ENCODE peak calls at places on chromosomes 6 and 20, in five cellular contexts. I is lung, J is AG04449, P is HL-60, D is foreskin fibroblast. S is an unnamed sample.

GRCh38 chr6:43125555-43125954 is 45.5 kb upstream of the SRF start:
- DNase-seq in J (no peak), P (no peak), D (peak), I (no peak), S (peak)

GRCh38 chr20:42556575-42556974 is 633.1 kb downstream of the PTPRT start:
- DNase-seq in I (no peak), J (no peak), P (no peak), D (no peak), S (no peak)

GRCh38 chr6:77463308-77463880 is at the start of gene HTR1B:
- DNase-seq in D (peak), J (no peak), I (no peak), P (peak), S (no peak)

GRCh38 chr6:130029163-130029562 is 10.8 kb downstream of the L3MBTL3 start:
- DNase-seq in I (no peak), P (no peak), D (no peak), J (no peak), S (no peak)

GRCh38 chr20:37901280-37901666 is 1.7 kb upstream of the VSTM2L start:
- DNase-seq in D (no peak), P (no peak), I (no peak), J (no peak), S (no peak)

GRCh38 chr20:60212695-60213094 is 254.5 kb downstream of the CDH26 start:
- DNase-seq in D (no peak), P (no peak), I (no peak), J (no peak), S (no peak)

GRCh38 chr6:24699521-24700359 is 19.2 kb downstream of the C6orf62 start:
- DNase-seq in I (no peak), D (no peak), J (no peak), P (no peak), S (no peak)

GRCh38 chr6:126661646-126662045 is 321.7 kb downstream of the CENPW start:
- DNase-seq in D (peak), I (no peak), P (no peak), J (peak), S (peak)

GRCh38 chr6:138293428-138293827 is 75.1 kb upstream of the PBOV1 start:
- DNase-seq in J (no peak), D (no peak), I (no peak), P (no peak), S (no peak)

GRCh38 chr6:45069091-45069490 is 259.0 kb upstream of the RUNX2 start:
- DNase-seq in P (no peak), I (no peak), J (no peak), D (no peak), S (no peak)

GRCh38 chr6:169020821-169021220 is 232.8 kb downstream of the THBS2 start:
- DNase-seq in D (no peak), I (no peak), P (no peak), J (no peak), S (no peak)

GRCh38 chr6:121485359-121485809 is 49.9 kb downstream of the GJA1 start:
- DNase-seq in J (no peak), D (no peak), I (no peak), P (no peak), S (no peak)

GRCh38 chr6:83341765-83342164 is 89.1 kb downstream of the ME1 start:
- DNase-seq in J (no peak), D (no peak), P (no peak), I (no peak), S (no peak)

GRCh38 chr6:150924808-150925654 is 59.5 kb downstream of the MTHFD1L start:
- DNase-seq in P (no peak), I (no peak), J (no peak), D (peak), S (no peak)

GRCh38 chr6:117007659-117008058 is 130.6 kb downstream of the RFX6 start:
- DNase-seq in J (no peak), D (no peak), I (no peak), P (no peak), S (no peak)

GRCh38 chr6:142763205-142763604 is 181.8 kb downstream of the HIVEP2 start:
- DNase-seq in J (peak), I (no peak), P (no peak), D (peak), S (no peak)

GRCh38 chr6:18792832-18793231 is 405.7 kb downstream of the RNF144B start:
- DNase-seq in J (no peak), P (no peak), I (no peak), D (no peak), S (no peak)

GRCh38 chr20:13865156-13865555 is 80.3 kb downstream of the NDUFAF5 start:
- DNase-seq in J (no peak), P (no peak), I (no peak), D (no peak), S (no peak)

GRCh38 chr6:46989384-46989783 is 52.7 kb downstream of the ADGRF1 start:
- DNase-seq in J (no peak), D (no peak), I (no peak), P (no peak), S (no peak)

GRCh38 chr6:14283600-14284235 is 166.1 kb downstream of the CD83 start:
- DNase-seq in P (no peak), I (no peak), D (no peak), J (no peak), S (no peak)
- TF ChIP-seq CTCF in P (no peak), I (no peak), D (no peak), J (no peak), S (no peak)

DNA sequence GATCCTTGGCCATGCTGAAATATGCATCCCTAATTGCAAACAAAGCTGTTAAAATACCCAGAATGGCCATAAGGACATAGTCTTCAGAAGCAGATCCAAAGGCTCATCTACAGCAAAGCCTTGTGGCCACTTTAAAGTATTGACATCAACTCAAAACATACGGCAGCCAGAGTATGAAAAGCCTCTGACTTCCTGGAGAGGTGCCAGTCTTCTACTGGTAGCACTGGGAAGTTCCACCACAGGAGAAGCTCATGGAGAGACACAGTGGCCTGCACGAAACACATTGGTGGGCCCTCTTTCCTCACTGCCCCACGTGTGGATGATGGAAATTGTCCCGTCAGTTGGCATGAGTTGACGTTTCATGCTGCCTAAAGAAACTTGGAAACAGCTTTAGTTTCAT is 202.6 kb upstream of the HEY2 start:
- DNase-seq in D (no peak), I (no peak), P (no peak), J (no peak), S (no peak)
- H3K4me3 ChIP-seq in D (no peak), I (no peak), P (no peak), J (no peak), S (no peak)

GRCh38 chr6:35668708-35669440 is 19.8 kb downstream of the FKBP5 start:
- DNase-seq in D (no peak), J (no peak), P (no peak), I (no peak), S (no peak)

GRCh38 chr6:35665573-35665972 is 23.1 kb downstream of the FKBP5 start:
- DNase-seq in J (no peak), D (no peak), I (no peak), P (no peak), S (no peak)

GRCh38 chr6:35668096-35668495 is 20.6 kb downstream of the FKBP5 start:
- DNase-seq in I (no peak), D (no peak), J (no peak), P (no peak), S (no peak)

GRCh38 chr6:35673755-35674154 is 15.0 kb downstream of the FKBP5 start:
- DNase-seq in P (peak), I (no peak), J (no peak), D (no peak), S (no peak)

DNA sequence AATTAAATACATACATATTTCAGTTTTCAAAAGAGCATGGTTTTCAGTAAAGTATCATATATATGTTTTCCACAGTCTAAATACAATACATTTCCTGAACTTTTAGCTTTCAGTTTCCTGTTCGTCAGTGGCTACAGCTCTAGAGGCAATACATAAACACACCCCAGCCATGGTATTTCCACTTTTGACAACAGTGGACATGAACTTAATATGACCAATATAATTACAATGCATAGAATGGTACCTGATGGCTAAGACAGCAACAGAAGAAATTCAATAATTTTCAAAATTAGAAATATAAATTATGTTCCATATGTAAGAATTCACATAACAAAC is 19.3 kb downstream of the FKBP5 start:
- DNase-seq in P (no peak), J (no peak), I (no peak), D (no peak), S (no peak)
- TF ChIP-seq CTCF in P (no peak), J (no peak), I (no peak), D (no peak), S (no peak)

GRCh38 chr20:38973107-38973506 is 11.0 kb downstream of the DHX35 start:
- DNase-seq in D (no peak), P (no peak), J (no peak), I (no peak), S (no peak)
- H3K4me3 ChIP-seq in D (no peak), P (no peak), J (no peak), I (no peak), S (no peak)

DNA sequence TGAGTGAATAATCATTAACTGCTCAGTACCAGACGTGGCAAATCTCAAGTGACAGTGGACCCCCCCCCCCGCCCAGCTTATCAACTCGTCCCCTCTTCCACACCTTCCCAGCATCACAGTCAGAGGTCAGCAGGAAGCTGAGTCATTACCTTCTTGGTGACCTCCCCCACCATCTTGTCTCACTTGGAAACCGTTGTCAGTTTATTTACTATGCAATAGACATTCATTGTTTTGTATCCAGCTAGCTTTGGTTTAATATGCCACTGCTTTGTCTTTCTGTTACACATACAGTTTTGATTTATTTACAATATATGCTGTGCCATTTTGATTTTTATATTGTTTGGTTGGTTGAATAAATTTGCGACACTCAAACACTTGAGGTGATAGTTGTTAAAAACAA is 158.1 kb downstream of the QKI start:
- DNase-seq in I (no peak), P (no peak), D (no peak), J (no peak), S (no peak)
- TF ChIP-seq CTCF in I (no peak), P (no peak), D (no peak), J (no peak), S (no peak)

DNA sequence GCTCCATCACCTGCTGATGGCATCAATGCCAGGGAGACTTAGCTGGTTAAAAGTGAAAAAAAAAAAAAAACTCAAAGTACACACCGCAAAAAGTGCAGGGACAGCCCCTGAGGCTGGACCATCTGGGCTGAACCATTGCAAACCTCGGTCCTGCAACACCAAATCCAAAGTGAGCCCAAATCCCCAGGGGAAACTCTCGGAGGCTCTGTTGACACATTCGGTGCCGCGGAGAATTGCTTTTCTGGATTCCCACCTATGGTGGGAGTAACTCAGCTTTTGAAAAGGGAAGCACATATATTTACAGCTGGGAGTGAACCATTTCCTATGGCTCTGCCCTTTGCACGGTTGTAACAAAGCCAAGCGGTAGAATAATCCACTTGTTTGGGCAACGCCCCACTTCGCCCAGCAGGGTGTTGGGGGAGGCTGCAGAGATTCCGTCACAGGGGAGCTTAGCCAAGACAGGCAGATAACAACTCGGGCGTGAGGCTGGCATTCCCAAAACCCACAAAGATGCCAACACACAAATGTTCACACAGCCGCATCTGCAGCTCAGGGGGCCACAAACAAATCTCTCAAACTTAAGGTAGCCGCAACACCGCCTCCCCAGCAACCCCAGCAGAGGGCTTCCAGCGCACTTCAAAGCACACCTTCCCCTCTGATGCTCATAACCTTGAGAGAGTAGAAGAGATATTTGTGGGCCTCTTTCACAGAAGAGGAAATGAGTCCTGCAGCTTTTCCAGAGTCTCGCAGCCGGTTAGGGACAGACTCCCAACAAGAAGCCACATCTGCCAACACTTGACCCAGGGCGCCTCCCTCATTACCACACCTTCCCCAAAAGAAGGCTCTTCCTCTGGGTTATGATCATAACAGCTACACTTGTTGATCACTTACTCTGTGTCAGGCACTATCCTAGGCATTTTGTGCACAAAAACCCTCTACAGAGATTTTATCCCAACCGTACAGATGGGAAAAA is 11.4 kb downstream of the ZC3H12D start:
- DNase-seq in J (no peak), D (no peak), I (no peak), P (peak), S (peak)
- H3K4me3 ChIP-seq in J (no peak), D (no peak), I (no peak), P (no peak), S (no peak)

GRCh38 chr6:19812512-19813119 is 24.6 kb upstream of the ID4 start:
- DNase-seq in J (no peak), P (peak), D (no peak), I (no peak), S (no peak)
- TF ChIP-seq CTCF in J (peak), P (peak), D (peak), I (peak), S (peak)

GRCh38 chr6:5851261-5851757 is 155.4 kb downstream of the NRN1 start:
- DNase-seq in P (no peak), D (peak), J (no peak), I (peak), S (peak)
- H3K4me3 ChIP-seq in P (no peak), D (peak), J (peak), I (peak), S (peak)

DNA sequence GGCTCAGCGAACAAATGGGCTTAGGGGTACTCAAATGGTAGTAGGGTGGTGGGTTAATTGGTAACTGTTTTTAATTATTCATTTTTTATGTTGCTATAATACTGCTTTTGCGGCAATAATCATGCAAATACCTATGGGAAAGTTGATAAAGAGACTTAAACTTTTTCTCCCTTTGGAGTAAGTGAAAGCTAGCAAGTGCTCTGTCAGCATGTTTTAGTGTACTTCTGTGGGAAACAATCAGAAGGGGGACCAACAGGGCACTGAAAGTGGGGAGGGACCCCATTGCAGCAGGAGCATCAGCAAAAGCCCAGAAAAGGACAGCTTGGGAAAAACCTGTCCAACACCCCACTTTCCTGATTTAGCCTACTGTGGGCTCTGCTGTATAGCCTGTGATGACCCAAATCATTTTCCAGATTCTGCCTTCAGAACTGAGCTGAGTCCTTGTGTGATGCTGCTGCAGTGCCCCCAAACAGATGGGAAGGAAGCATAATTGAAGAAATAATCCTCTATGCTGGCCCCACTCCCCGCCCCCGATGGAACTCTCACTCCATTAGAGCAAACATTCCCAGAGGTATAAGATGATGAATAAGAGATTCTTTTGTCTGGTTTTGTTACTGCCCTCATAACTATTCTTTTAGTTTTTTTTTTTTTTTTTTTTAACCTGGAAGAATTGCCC is 322.8 kb downstream of the CD83 start:
- DNase-seq in D (no peak), P (no peak), I (no peak), J (no peak), S (no peak)
- TF ChIP-seq CTCF in D (no peak), P (no peak), I (no peak), J (no peak), S (no peak)